ENCODE peak calls at places on chromosomes 6 and 20, in four cellular contexts. One of them, this sample, is unnamed.

GRCh38 chr20:17663486-17663885 is 18.6 kb downstream of the RRBP1 start:
- DNase-seq in astrocyte of the spinal cord: peak; percentile 68
- DNase-seq in AG09309: no peak
- DNase-seq in SK-N-MC: no peak
- DNase-seq in this sample: no peak

GRCh38 chr6:31375699-31376098 is 18.7 kb upstream of the HLA-B start:
- DNase-seq in astrocyte of the spinal cord: no peak
- DNase-seq in AG09309: no peak
- DNase-seq in SK-N-MC: no peak
- DNase-seq in this sample: no peak

GRCh38 chr20:36237477-36237876 is 1.2 kb downstream of the AAR2 start:
- DNase-seq in astrocyte of the spinal cord: no peak
- DNase-seq in AG09309: no peak
- DNase-seq in SK-N-MC: no peak
- DNase-seq in this sample: no peak

GRCh38 chr6:130167655-130168054 is 55.1 kb downstream of the SAMD3 start:
- DNase-seq in astrocyte of the spinal cord: no peak
- DNase-seq in AG09309: no peak
- DNase-seq in SK-N-MC: no peak
- DNase-seq in this sample: peak; percentile 97

GRCh38 chr6:12875061-12875460 is 158.5 kb downstream of the PHACTR1 start:
- DNase-seq in astrocyte of the spinal cord: peak; percentile 18
- DNase-seq in AG09309: peak; percentile 8
- DNase-seq in SK-N-MC: no peak
- DNase-seq in this sample: peak; percentile 75

GRCh38 chr6:79076160-79076559 is 1.9 kb downstream of the PHIP start:
- DNase-seq in astrocyte of the spinal cord: peak; percentile 43
- DNase-seq in AG09309: no peak
- DNase-seq in SK-N-MC: no peak
- DNase-seq in this sample: peak; percentile 29

GRCh38 chr6:105990151-105990550 is 96.0 kb upstream of the PRDM1 start:
- DNase-seq in astrocyte of the spinal cord: no peak
- DNase-seq in AG09309: no peak
- DNase-seq in SK-N-MC: no peak
- DNase-seq in this sample: peak; percentile 77

GRCh38 chr6:111033628-111034289 is 51.9 kb downstream of the RPF2 start:
- DNase-seq in astrocyte of the spinal cord: no peak
- DNase-seq in AG09309: no peak
- DNase-seq in SK-N-MC: no peak
- DNase-seq in this sample: peak; percentile 25

GRCh38 chr6:87344513-87344912 is at the start of gene C6orf163:
- DNase-seq in astrocyte of the spinal cord: no peak
- DNase-seq in AG09309: no peak
- DNase-seq in SK-N-MC: no peak
- DNase-seq in this sample: no peak

GRCh38 chr6:104623052-104623690 is 236.5 kb downstream of the HACE1 start:
- DNase-seq in astrocyte of the spinal cord: no peak
- DNase-seq in AG09309: no peak
- DNase-seq in SK-N-MC: no peak
- DNase-seq in this sample: peak; percentile 65

GRCh38 chr20:24768977-24769675 is 179.9 kb upstream of the CST7 start:
- DNase-seq in astrocyte of the spinal cord: no peak
- DNase-seq in AG09309: no peak
- DNase-seq in SK-N-MC: no peak
- DNase-seq in this sample: no peak

GRCh38 chr6:126650931-126651330 is 311.0 kb downstream of the CENPW start:
- DNase-seq in astrocyte of the spinal cord: peak; percentile 62
- DNase-seq in AG09309: no peak
- DNase-seq in SK-N-MC: no peak
- DNase-seq in this sample: no peak

GRCh38 chr6:16704706-16705402 is 56.4 kb downstream of the ATXN1 start:
- DNase-seq in astrocyte of the spinal cord: peak; percentile 72
- DNase-seq in AG09309: no peak
- DNase-seq in SK-N-MC: no peak
- DNase-seq in this sample: peak; percentile 60

GRCh38 chr20:51164732-51165530 is 142.0 kb upstream of the KCNG1 start:
- DNase-seq in astrocyte of the spinal cord: no peak
- DNase-seq in AG09309: no peak
- DNase-seq in SK-N-MC: no peak
- DNase-seq in this sample: no peak

GRCh38 chr20:20295621-20296498 is 72.0 kb upstream of the INSM1 start:
- DNase-seq in astrocyte of the spinal cord: no peak
- DNase-seq in AG09309: no peak
- DNase-seq in SK-N-MC: no peak
- DNase-seq in this sample: no peak

GRCh38 chr6:75296811-75297779 is 12.5 kb upstream of the TMEM30A start:
- DNase-seq in astrocyte of the spinal cord: peak; percentile 77
- DNase-seq in AG09309: peak; percentile 16
- DNase-seq in SK-N-MC: peak; percentile 66
- DNase-seq in this sample: peak; percentile 73

GRCh38 chr20:719068-719467 is 43.5 kb upstream of the SCRT2 start:
- DNase-seq in astrocyte of the spinal cord: no peak
- DNase-seq in AG09309: no peak
- DNase-seq in SK-N-MC: no peak
- DNase-seq in this sample: no peak

GRCh38 chr6:89612121-89612520 is 26.4 kb downstream of the LYRM2 start:
- DNase-seq in astrocyte of the spinal cord: no peak
- DNase-seq in AG09309: no peak
- DNase-seq in SK-N-MC: no peak
- DNase-seq in this sample: no peak

GRCh38 chr6:135722679-135723078 is 128.8 kb upstream of the PDE7B start:
- DNase-seq in astrocyte of the spinal cord: peak; percentile 88
- DNase-seq in AG09309: peak; percentile 52
- DNase-seq in SK-N-MC: no peak
- DNase-seq in this sample: peak; percentile 91

GRCh38 chr6:2102316-2102883 is 143.0 kb downstream of the GMDS start:
- DNase-seq in astrocyte of the spinal cord: peak; percentile 19
- DNase-seq in AG09309: no peak
- DNase-seq in SK-N-MC: no peak
- DNase-seq in this sample: no peak

GRCh38 chr6:41597246-41598000 is 40.8 kb upstream of the MDFI start:
- DNase-seq in astrocyte of the spinal cord: no peak
- DNase-seq in AG09309: no peak
- DNase-seq in SK-N-MC: no peak
- DNase-seq in this sample: no peak

GRCh38 chr6:26432622-26433021 is 7.7 kb upstream of the BTN3A3 start:
- DNase-seq in astrocyte of the spinal cord: peak; percentile 61
- DNase-seq in AG09309: no peak
- DNase-seq in SK-N-MC: no peak
- DNase-seq in this sample: no peak

GRCh38 chr6:154276810-154277577 is 79.6 kb downstream of the IPCEF1 start:
- DNase-seq in astrocyte of the spinal cord: peak; percentile 58
- DNase-seq in AG09309: no peak
- DNase-seq in SK-N-MC: peak; percentile 26
- DNase-seq in this sample: peak; percentile 67

GRCh38 chr6:25472314-25472713 is 179.7 kb upstream of the SCGN start:
- DNase-seq in astrocyte of the spinal cord: no peak
- DNase-seq in AG09309: no peak
- DNase-seq in SK-N-MC: no peak
- DNase-seq in this sample: no peak

GRCh38 chr6:37547564-37548061 is 47.9 kb upstream of the CCDC167 start:
- DNase-seq in astrocyte of the spinal cord: peak; percentile 72
- DNase-seq in AG09309: no peak
- DNase-seq in SK-N-MC: no peak
- DNase-seq in this sample: peak; percentile 93

GRCh38 chr6:33323623-33323948 is 6.0 kb upstream of the ZBTB22 start:
- DNase-seq in astrocyte of the spinal cord: no peak
- DNase-seq in AG09309: no peak
- DNase-seq in SK-N-MC: no peak
- DNase-seq in this sample: no peak
- H3K4me3 ChIP-seq in astrocyte of the spinal cord: peak overlapping the region; percentile 75
- H3K4me3 ChIP-seq in AG09309: peak overlapping the region; percentile 55
- H3K4me3 ChIP-seq in SK-N-MC: peak overlapping the region; percentile 87
- H3K4me3 ChIP-seq in this sample: peak overlapping the region; percentile 77

GRCh38 chr6:146358341-146359046 is 185.1 kb upstream of the RAB32 start:
- DNase-seq in astrocyte of the spinal cord: peak; percentile 67
- DNase-seq in AG09309: peak; percentile 14
- DNase-seq in SK-N-MC: no peak
- DNase-seq in this sample: peak; percentile 53
- H3K4me3 ChIP-seq in astrocyte of the spinal cord: peak overlapping the region; percentile 6
- H3K4me3 ChIP-seq in AG09309: peak overlapping the region; percentile 18
- H3K4me3 ChIP-seq in SK-N-MC: no peak overlapping the region
- H3K4me3 ChIP-seq in this sample: no peak overlapping the region

GRCh38 chr20:53149184-53149651 is 177.1 kb downstream of the TSHZ2 start:
- DNase-seq in astrocyte of the spinal cord: no peak
- DNase-seq in AG09309: no peak
- DNase-seq in SK-N-MC: no peak
- DNase-seq in this sample: no peak
- H3K4me3 ChIP-seq in astrocyte of the spinal cord: no peak overlapping the region
- H3K4me3 ChIP-seq in AG09309: no peak overlapping the region
- H3K4me3 ChIP-seq in SK-N-MC: peak overlapping the region; percentile 72
- H3K4me3 ChIP-seq in this sample: no peak overlapping the region

GRCh38 chr6:46381579-46381978 is 109.7 kb downstream of the RCAN2 start:
- DNase-seq in astrocyte of the spinal cord: no peak
- DNase-seq in AG09309: no peak
- DNase-seq in SK-N-MC: no peak
- DNase-seq in this sample: no peak

GRCh38 chr6:46380152-46380807 is 111.0 kb downstream of the RCAN2 start:
- DNase-seq in astrocyte of the spinal cord: no peak
- DNase-seq in AG09309: no peak
- DNase-seq in SK-N-MC: no peak
- DNase-seq in this sample: no peak

GRCh38 chr6:46378882-46379405 is 112.3 kb downstream of the RCAN2 start:
- DNase-seq in astrocyte of the spinal cord: no peak
- DNase-seq in AG09309: no peak
- DNase-seq in SK-N-MC: no peak
- DNase-seq in this sample: no peak

GRCh38 chr6:46378161-46378881 is 112.9 kb downstream of the RCAN2 start:
- DNase-seq in astrocyte of the spinal cord: no peak
- DNase-seq in AG09309: no peak
- DNase-seq in SK-N-MC: no peak
- DNase-seq in this sample: no peak

GRCh38 chr6:46381057-46381456 is 110.2 kb downstream of the RCAN2 start:
- DNase-seq in astrocyte of the spinal cord: no peak
- DNase-seq in AG09309: no peak
- DNase-seq in SK-N-MC: no peak
- DNase-seq in this sample: no peak
- H3K4me3 ChIP-seq in astrocyte of the spinal cord: no peak overlapping the region
- H3K4me3 ChIP-seq in AG09309: no peak overlapping the region
- H3K4me3 ChIP-seq in SK-N-MC: no peak overlapping the region
- H3K4me3 ChIP-seq in this sample: no peak overlapping the region

DNA sequence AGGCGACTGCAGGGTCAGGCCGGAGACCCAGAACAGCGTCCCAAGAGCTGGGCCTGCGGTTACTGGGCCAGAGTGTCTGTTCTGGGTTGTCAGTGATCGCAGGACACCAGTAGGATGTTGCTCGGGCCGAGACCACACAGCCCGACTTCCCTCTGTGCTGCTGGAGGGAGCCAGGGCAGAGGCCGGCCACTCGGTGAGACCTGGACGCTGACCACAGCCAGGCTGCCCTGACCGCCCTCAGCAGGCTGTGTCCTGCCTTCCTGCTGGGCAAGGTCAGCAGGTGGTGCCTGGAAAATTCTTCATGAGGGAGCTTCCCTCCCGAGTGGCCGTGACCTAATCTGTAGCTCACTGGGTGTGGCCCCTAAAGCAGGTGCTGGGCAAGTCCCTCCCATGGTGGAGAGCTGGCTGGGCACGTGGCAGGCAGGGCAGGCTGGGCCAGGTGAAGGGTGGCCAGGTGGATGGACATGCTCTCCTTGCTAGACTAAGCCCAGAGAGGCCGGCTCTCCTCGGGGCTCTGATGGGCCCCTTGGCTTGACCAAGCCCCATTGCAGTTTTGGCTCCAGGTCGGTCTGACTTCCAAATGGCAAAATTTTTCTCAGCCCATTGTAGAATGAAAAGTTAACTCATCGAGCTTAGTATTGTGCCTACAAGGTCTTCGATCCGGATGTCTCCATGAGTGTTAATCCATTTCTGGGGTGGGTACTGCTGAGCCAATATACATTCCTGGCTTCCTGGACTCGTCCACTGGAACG is 1.9 kb downstream of the SLCO4A1 start:
- DNase-seq in astrocyte of the spinal cord: no peak
- DNase-seq in AG09309: no peak
- DNase-seq in SK-N-MC: no peak
- DNase-seq in this sample: no peak
- H3K4me3 ChIP-seq in astrocyte of the spinal cord: no peak overlapping the region
- H3K4me3 ChIP-seq in AG09309: no peak overlapping the region
- H3K4me3 ChIP-seq in SK-N-MC: peak overlapping the region; percentile 91
- H3K4me3 ChIP-seq in this sample: no peak overlapping the region

GRCh38 chr6:166174031-166174430 is 6.4 kb upstream of the TBXT start:
- DNase-seq in astrocyte of the spinal cord: no peak
- DNase-seq in AG09309: no peak
- DNase-seq in SK-N-MC: no peak
- DNase-seq in this sample: no peak

GRCh38 chr6:166176106-166176505 is 8.5 kb upstream of the TBXT start:
- DNase-seq in astrocyte of the spinal cord: no peak
- DNase-seq in AG09309: no peak
- DNase-seq in SK-N-MC: no peak
- DNase-seq in this sample: no peak

GRCh38 chr6:166169549-166170421 is 2.1 kb upstream of the TBXT start:
- DNase-seq in astrocyte of the spinal cord: no peak
- DNase-seq in AG09309: no peak
- DNase-seq in SK-N-MC: no peak
- DNase-seq in this sample: no peak

GRCh38 chr6:166172546-166172945 is 4.9 kb upstream of the TBXT start:
- DNase-seq in astrocyte of the spinal cord: no peak
- DNase-seq in AG09309: no peak
- DNase-seq in SK-N-MC: no peak
- DNase-seq in this sample: no peak

GRCh38 chr6:166173292-166173951 is 5.8 kb upstream of the TBXT start:
- DNase-seq in astrocyte of the spinal cord: no peak
- DNase-seq in AG09309: no peak
- DNase-seq in SK-N-MC: peak; percentile 32
- DNase-seq in this sample: no peak
- H3K4me3 ChIP-seq in astrocyte of the spinal cord: no peak overlapping the region
- H3K4me3 ChIP-seq in AG09309: no peak overlapping the region
- H3K4me3 ChIP-seq in SK-N-MC: peak overlapping the region; percentile 59
- H3K4me3 ChIP-seq in this sample: no peak overlapping the region

GRCh38 chr6:3208775-3209113 is 18.7 kb downstream of the TUBB2B start:
- DNase-seq in astrocyte of the spinal cord: no peak
- DNase-seq in AG09309: no peak
- DNase-seq in SK-N-MC: no peak
- DNase-seq in this sample: peak; percentile 10
- H3K4me3 ChIP-seq in astrocyte of the spinal cord: peak overlapping the region; percentile 4
- H3K4me3 ChIP-seq in AG09309: peak overlapping the region; percentile 14
- H3K4me3 ChIP-seq in SK-N-MC: no peak overlapping the region
- H3K4me3 ChIP-seq in this sample: no peak overlapping the region

GRCh38 chr20:45359069-45359405 is 3.9 kb upstream of the SYS1 start:
- DNase-seq in astrocyte of the spinal cord: peak; percentile 85
- DNase-seq in AG09309: no peak
- DNase-seq in SK-N-MC: no peak
- DNase-seq in this sample: no peak
- H3K4me3 ChIP-seq in astrocyte of the spinal cord: no peak overlapping the region
- H3K4me3 ChIP-seq in AG09309: no peak overlapping the region
- H3K4me3 ChIP-seq in SK-N-MC: no peak overlapping the region
- H3K4me3 ChIP-seq in this sample: no peak overlapping the region

This sample was measured in bronchial epithelial cell.